ENCODE peak calls at places on chromosome 22, in five cellular contexts. N is ovary, W is right atrium auricular region, B is mesendoderm, Q is small intestine. U is an unnamed sample. For H3K4me1 and H3K36me3, the result is how much of the 10 kb centered on the place peaks cover.

GRCh38 chr22:39114157-39114511 is 17.1 kb downstream of the APOBEC3H start:
- DNase-seq in B (peak), Q (no peak), W (no peak), N (no peak), U (no peak)

GRCh38 chr22:41217553-41218157 is 12.5 kb downstream of the L3MBTL2 start:
- DNase-seq in W (peak), B (peak), N (peak), Q (peak), U (no peak)

GRCh38 chr22:46362221-46362933 is 26.9 kb downstream of the TRMU start:
- DNase-seq in B (no peak), N (no peak), Q (peak), W (no peak), U (peak)

GRCh38 chr22:44023404-44024287 is 456 bp upstream of the PARVB start:
- DNase-seq in N (peak), W (peak), B (peak), Q (no peak), U (peak)

GRCh38 chr22:26503758-26504157 is 8.5 kb downstream of the TFIP11 start:
- DNase-seq in B (no peak), W (no peak), Q (no peak), N (no peak), U (no peak)

GRCh38 chr22:40432625-40433024 is 62.2 kb downstream of the SGSM3 start:
- DNase-seq in W (no peak), N (no peak), B (no peak), Q (no peak), U (no peak)

GRCh38 chr22:22431271-22432220 is 77.0 kb downstream of the ZNF280B start:
- DNase-seq in B (peak), Q (peak), W (peak), N (peak), U (no peak)

GRCh38 chr22:31247726-31248125 is 35.6 kb downstream of the LIMK2 start:
- DNase-seq in W (no peak), B (no peak), Q (peak), N (no peak), U (no peak)

GRCh38 chr22:44544523-44545433 is 46.7 kb upstream of the RTL6 start:
- DNase-seq in W (no peak), Q (no peak), B (no peak), N (no peak), U (no peak)

GRCh38 chr22:45280583-45280972 is 4.2 kb upstream of the UPK3A start:
- DNase-seq in W (no peak), N (no peak), B (no peak), Q (no peak), U (no peak)

GRCh38 chr22:38240734-38241252 is 32.0 kb downstream of the TMEM184B start:
- DNase-seq in W (no peak), Q (peak), B (peak), N (peak), U (no peak)

GRCh38 chr22:27372364-27372763 is 429.2 kb downstream of the MN1 start:
- DNase-seq in Q (no peak), B (no peak), W (no peak), N (no peak), U (no peak)

GRCh38 chr22:29369460-29369859 is 18.9 kb downstream of the AP1B1 start:
- DNase-seq in Q (no peak), W (peak), N (peak), B (peak), U (peak)

GRCh38 chr22:26065847-26066246 is 103.4 kb upstream of the SEZ6L start:
- DNase-seq in N (no peak), W (no peak), Q (no peak), B (peak), U (no peak)

GRCh38 chr22:37122598-37123180 is 13.2 kb upstream of the TMPRSS6 start:
- DNase-seq in W (no peak), Q (no peak), N (no peak), B (peak), U (no peak)

GRCh38 chr22:24796860-24797259 is 9.2 kb upstream of the SGSM1 start:
- DNase-seq in B (no peak), N (no peak), Q (no peak), W (no peak), U (no peak)

GRCh38 chr22:44260216-44261035 is 52.3 kb downstream of the SHISAL1 start:
- DNase-seq in Q (no peak), B (no peak), W (no peak), N (peak), U (peak)

GRCh38 chr22:44519895-44520294 is 21.9 kb upstream of the RTL6 start:
- DNase-seq in Q (no peak), B (no peak), W (peak), N (no peak), U (no peak)

GRCh38 chr22:41915035-41915782 is at the start of gene SHISA8:
- DNase-seq in Q (peak), W (no peak), N (peak), B (peak), U (peak)

GRCh38 chr22:40178417-40179409 is 988 bp downstream of the TNRC6B start:
- DNase-seq in N (no peak), B (peak), Q (peak), W (no peak), U (no peak)

GRCh38 chr22:46942816-46943783 is 180.7 kb downstream of the TBC1D22A start:
- DNase-seq in Q (no peak), W (peak), B (no peak), N (no peak), U (peak)

GRCh38 chr22:27810566-27810965 is 9.0 kb upstream of the MN1 start:
- DNase-seq in W (peak), N (peak), Q (no peak), B (peak), U (peak)

GRCh38 chr22:23205330-23205729 is 25.0 kb downstream of the BCR start:
- DNase-seq in N (no peak), W (no peak), B (no peak), Q (no peak), U (peak)

GRCh38 chr22:30036656-30037055 is 43.6 kb upstream of the HORMAD2 start:
- DNase-seq in N (no peak), B (peak), W (no peak), Q (peak), U (no peak)

GRCh38 chr22:24325105-24325757 is 54.6 kb downstream of the SPECC1L start:
- DNase-seq in N (no peak), Q (peak), W (no peak), B (peak), U (no peak)

GRCh38 chr22:46178755-46179505 is 28.6 kb downstream of the PPARA start:
- DNase-seq in N (no peak), B (no peak), W (no peak), Q (no peak), U (no peak)

GRCh38 chr22:39612811-39613548 is 42.4 kb downstream of the CACNA1I start:
- DNase-seq in N (no peak), B (no peak), Q (no peak), W (no peak), U (no peak)

GRCh38 chr22:35987487-35987886 is 41.1 kb downstream of the RBFOX2 start:
- DNase-seq in Q (peak), W (no peak), N (no peak), B (no peak), U (no peak)

GRCh38 chr22:37045958-37046357 is 5.6 kb upstream of the KCTD17 start:
- DNase-seq in W (no peak), N (no peak), Q (no peak), B (peak), U (no peak)

GRCh38 chr22:36971305-36971704 is 47.9 kb downstream of the TST start:
- DNase-seq in Q (no peak), N (no peak), W (no peak), B (no peak), U (no peak)

GRCh38 chr22:46830001-46830715 is 67.7 kb downstream of the TBC1D22A start:
- DNase-seq in Q (no peak), B (no peak), W (peak), N (no peak), U (peak)

DNA sequence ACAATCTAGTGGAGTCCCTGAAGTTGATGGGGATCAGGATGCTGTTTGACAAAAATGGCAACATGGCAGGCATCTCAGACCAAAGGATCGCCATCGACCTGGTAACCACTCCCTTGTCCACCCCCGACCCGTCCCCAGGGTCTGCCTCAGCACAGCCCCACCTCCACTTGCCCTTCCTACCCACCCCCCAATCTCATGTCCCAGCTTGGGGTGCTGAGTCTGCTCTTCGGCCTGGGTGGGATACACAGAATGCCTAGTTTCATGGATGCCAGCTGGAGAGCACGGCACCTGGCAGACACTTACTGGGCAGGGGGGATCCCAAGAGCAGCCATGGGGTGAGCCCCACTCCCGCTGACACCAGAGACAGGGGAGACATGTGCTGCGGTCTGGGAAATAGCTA is 12.1 kb downstream of the SERPIND1 start:
- DNase-seq in B (no peak), N (no peak), Q (no peak), W (no peak), U (no peak)
- H3K4me1 ChIP-seq in B (under half), N (under half), Q (under half), W (under half), U (under half)

GRCh38 chr22:17920145-17920605 is 104.2 kb downstream of the MICAL3 start:
- DNase-seq in Q (peak), B (peak), W (peak), N (peak), U (no peak)

GRCh38 chr22:17920992-17921650 is 103.2 kb downstream of the MICAL3 start:
- DNase-seq in N (no peak), Q (no peak), W (no peak), B (peak), U (no peak)

GRCh38 chr22:17918840-17919239 is 105.5 kb downstream of the MICAL3 start:
- DNase-seq in W (no peak), B (no peak), Q (no peak), N (no peak), U (no peak)

GRCh38 chr22:17917490-17917983 is 106.8 kb downstream of the MICAL3 start:
- DNase-seq in W (no peak), B (no peak), N (no peak), Q (peak), U (no peak)

GRCh38 chr22:17919276-17920144 is 104.9 kb downstream of the MICAL3 start:
- DNase-seq in W (no peak), B (peak), Q (no peak), N (no peak), U (no peak)
- H3K36me3 ChIP-seq in W (under half), B (under half), Q (under half), N (under half), U (under half)

GRCh38 chr22:20434773-20435172 is 2.9 kb downstream of the SCARF2 start:
- DNase-seq in N (no peak), Q (no peak), W (no peak), B (no peak), U (peak)

GRCh38 chr22:20434264-20434751 is 3.3 kb downstream of the SCARF2 start:
- DNase-seq in W (no peak), Q (no peak), B (no peak), N (no peak), U (peak)

GRCh38 chr22:20433191-20433590 is 4.4 kb downstream of the SCARF2 start:
- DNase-seq in Q (no peak), W (no peak), N (no peak), B (no peak), U (peak)

GRCh38 chr22:20432244-20432686 is 5.4 kb downstream of the SCARF2 start:
- DNase-seq in N (no peak), W (no peak), B (no peak), Q (no peak), U (peak)

GRCh38 chr22:20433686-20434241 is 3.9 kb downstream of the SCARF2 start:
- DNase-seq in N (no peak), Q (no peak), B (no peak), W (no peak), U (peak)
- H3K4me1 ChIP-seq in N (under half), Q (under half), B (under half), W (half or more), U (under half)

GRCh38 chr22:49235463-49236300 is 592.0 kb downstream of the BRD1 start:
- DNase-seq in W (peak), Q (peak), N (no peak), B (peak), U (no peak)

GRCh38 chr22:49234459-49234858 is 593.2 kb downstream of the BRD1 start:
- DNase-seq in N (no peak), B (no peak), Q (no peak), W (peak), U (no peak)

GRCh38 chr22:49236541-49237075 is 591.1 kb downstream of the BRD1 start:
- DNase-seq in N (no peak), W (peak), B (no peak), Q (no peak), U (no peak)

GRCh38 chr22:49232319-49233067 is 595.2 kb downstream of the BRD1 start:
- DNase-seq in Q (no peak), N (no peak), W (peak), B (no peak), U (peak)

DNA sequence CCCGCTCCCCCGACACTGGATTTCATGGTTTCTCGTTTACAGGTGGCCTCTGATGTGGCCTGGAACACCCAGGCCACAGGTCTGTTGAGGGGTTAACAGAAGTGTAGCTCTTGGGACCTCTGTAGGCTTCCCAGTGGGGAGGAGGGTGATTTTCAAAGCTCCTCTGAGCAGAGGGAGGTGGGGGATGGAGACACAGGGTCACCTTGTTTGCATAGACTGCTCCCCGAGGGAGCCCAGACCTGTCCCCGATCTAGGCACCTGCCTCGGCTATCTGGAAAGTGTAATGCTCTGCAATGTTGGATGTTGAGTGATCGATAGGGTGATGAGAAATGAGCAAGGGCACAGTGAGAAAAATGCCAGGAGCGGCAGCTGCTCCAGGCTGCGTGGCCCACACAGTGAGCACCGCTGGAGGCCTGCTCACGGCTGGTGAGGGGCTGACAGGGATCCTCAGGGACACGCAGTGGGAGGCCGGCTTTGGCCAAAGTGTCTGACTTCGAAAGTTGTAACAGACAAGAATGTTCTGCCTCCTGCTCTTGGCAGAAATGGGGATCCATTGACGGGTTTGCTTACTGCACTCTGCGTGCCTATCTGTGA is 594.1 kb downstream of the BRD1 start:
- DNase-seq in N (no peak), W (peak), B (no peak), Q (no peak), U (no peak)
- H3K36me3 ChIP-seq in N (under half), W (under half), B (under half), Q (under half), U (under half)

DNA sequence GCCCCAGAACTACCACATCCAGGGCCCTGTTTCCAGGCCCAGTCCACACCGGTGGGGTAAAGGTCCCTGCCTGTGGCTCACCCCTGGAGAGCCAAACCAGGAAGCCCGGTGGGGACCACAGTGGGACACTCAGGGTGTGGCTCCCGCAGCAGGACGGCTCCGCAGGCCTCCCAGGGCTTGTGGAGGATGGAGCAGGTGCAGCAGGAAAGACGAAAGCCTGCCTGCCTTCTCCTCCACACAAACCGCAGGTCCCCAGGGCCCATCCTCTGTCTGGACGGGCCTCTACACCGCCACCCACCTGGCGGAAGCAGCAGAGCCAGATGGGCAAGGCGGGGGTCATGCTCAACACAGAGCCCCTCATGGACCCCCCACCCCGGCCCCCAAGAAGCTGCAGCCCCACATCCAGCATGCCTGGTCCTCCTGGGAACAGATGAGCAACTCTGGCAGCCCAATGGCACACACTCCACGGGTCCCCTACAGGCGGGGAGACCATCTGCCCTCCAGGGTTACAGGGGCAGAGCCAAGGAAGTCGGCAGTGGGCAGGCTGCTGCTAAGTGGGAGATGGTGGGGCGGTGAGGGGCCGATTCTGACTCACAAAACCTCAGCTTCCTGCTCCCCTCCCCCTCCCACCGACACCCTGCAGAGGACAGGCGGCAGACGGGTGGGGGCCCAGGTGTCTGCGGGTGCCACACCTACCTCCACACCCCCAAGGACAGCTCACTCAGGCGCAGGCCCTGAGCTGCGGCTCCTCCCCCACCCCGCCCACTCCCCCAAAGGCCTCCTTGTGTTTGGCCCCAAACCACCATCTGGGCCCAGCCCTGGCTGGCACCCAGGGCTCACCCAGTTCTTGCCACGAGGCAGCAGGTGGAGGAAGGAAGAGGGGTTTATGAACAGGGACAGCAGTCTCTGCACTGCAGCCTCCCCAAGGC is 5.2 kb downstream of the SBF1 start:
- DNase-seq in B (peak), N (no peak), Q (peak), W (no peak), U (peak)
- H3K4me1 ChIP-seq in B (under half), N (under half), Q (under half), W (half or more), U (under half)

GRCh38 chr22:19814428-19814827 is 40.2 kb downstream of the GNB1L start:
- DNase-seq in N (no peak), Q (no peak), B (no peak), W (no peak), U (no peak)

GRCh38 chr22:19816372-19817119 is 38.1 kb downstream of the GNB1L start:
- DNase-seq in B (no peak), N (no peak), Q (no peak), W (peak), U (no peak)

GRCh38 chr22:19815093-19815822 is 39.4 kb downstream of the GNB1L start:
- DNase-seq in B (no peak), N (no peak), Q (no peak), W (peak), U (no peak)

GRCh38 chr22:19817561-19818263 is 37.0 kb downstream of the GNB1L start:
- DNase-seq in Q (no peak), W (peak), B (no peak), N (no peak), U (no peak)

GRCh38 chr22:19815823-19816290 is 38.8 kb downstream of the GNB1L start:
- DNase-seq in N (no peak), B (no peak), W (peak), Q (no peak), U (no peak)
- H3K36me3 ChIP-seq in N (under half), B (under half), W (under half), Q (under half), U (under half)

U was measured in aorta.